ENCODE peak calls at places on chromosomes 4 and X, in four cellular contexts. K, G, W and Y are unnamed samples.

GRCh38 chrX:140709421-140709846 is at the start of gene LINC00632:
- DNase-seq in W (no peak), G (no peak), K (no peak), Y (no peak)

GRCh38 chr4:174120446-174121142 is 162.9 kb downstream of the FBXO8 start:
- DNase-seq in W (peak; percentile 88), K (peak; percentile 32), G (peak; percentile 79), Y (peak; percentile 91)

GRCh38 chr4:106816501-106816900 is 219.6 kb downstream of the DKK2 start:
- DNase-seq in W (peak; percentile 86), G (no peak), K (no peak), Y (peak; percentile 22)

GRCh38 chrX:101362757-101363156 is 14.2 kb upstream of the TIMM8A start:
- DNase-seq in G (no peak), W (no peak), K (no peak), Y (no peak)

GRCh38 chr4:76363556-76364290 is 57.2 kb downstream of the STBD1 start:
- DNase-seq in W (no peak), K (no peak), G (no peak), Y (no peak)

GRCh38 chr4:3372933-3373465 is 68.8 kb upstream of the HGFAC start:
- DNase-seq in G (no peak), W (no peak), K (peak; percentile 3), Y (no peak)

GRCh38 chr4:128649575-128650205 is 159.8 kb upstream of the JADE1 start:
- DNase-seq in W (peak; percentile 62), G (peak; percentile 42), K (peak; percentile 71), Y (peak; percentile 46)

GRCh38 chr4:170884965-170885583 is 795.3 kb upstream of the AADAT start:
- DNase-seq in K (no peak), W (no peak), G (no peak), Y (no peak)

GRCh38 chr4:71368906-71369305 is 30.1 kb downstream of the SLC4A4 start:
- DNase-seq in G (no peak), K (no peak), W (no peak), Y (no peak)